ENCODE peak calls at places on chromosome 17, in eight cellular contexts. Q is pancreas, E is tibial nerve, H is H1, Z is GM23248, V is psoas muscle, A is transverse colon, U is testis. P is an unnamed sample. For H3K4me1 and H3K27me3, the result is how much of the 10 kb centered on the place peaks cover.

GRCh38 chr17:81866440-81867122 is 4.6 kb downstream of the ARHGDIA start:
- DNase-seq in H (no peak), Z (peak), U (no peak), A (no peak), V (no peak), E (no peak), Q (peak), P (no peak)

GRCh38 chr17:1241904-1242303 is 28.3 kb upstream of the BHLHA9 start:
- DNase-seq in U (no peak), Z (peak), E (peak), Q (no peak), V (peak), H (no peak), A (no peak), P (no peak)

GRCh38 chr17:27920569-27920968 is 27.4 kb upstream of the LYRM9 start:
- DNase-seq in E (no peak), Q (no peak), U (peak), V (no peak), Z (no peak), H (no peak), A (no peak), P (peak)

GRCh38 chr17:27082775-27083154 is 211.1 kb upstream of the WSB1 start:
- DNase-seq in E (no peak), Z (no peak), Q (no peak), V (no peak), A (no peak), H (no peak), U (no peak), P (no peak)

GRCh38 chr17:77462101-77462500 is 321.3 kb downstream of the SEC14L1 start:
- DNase-seq in H (no peak), V (no peak), A (peak), Z (no peak), Q (no peak), E (no peak), U (no peak), P (no peak)

GRCh38 chr17:2416010-2416734 is 15.3 kb upstream of the MNT start:
- DNase-seq in H (peak), U (peak), Z (peak), E (peak), A (peak), V (peak), Q (peak), P (peak)

GRCh38 chr17:75869282-75870141 is 8.9 kb downstream of the TRIM47 start:
- DNase-seq in H (no peak), V (peak), U (peak), Q (no peak), Z (peak), A (peak), E (peak), P (no peak)

GRCh38 chr17:39757931-39758873 is 20.5 kb downstream of the GRB7 start:
- DNase-seq in Q (no peak), U (no peak), Z (peak), A (peak), E (no peak), V (no peak), H (no peak), P (no peak)

GRCh38 chr17:34314279-34314678 is 5.0 kb upstream of the CCL8 start:
- DNase-seq in Z (peak), V (no peak), Q (no peak), H (no peak), A (no peak), U (no peak), E (peak), P (no peak)

GRCh38 chr17:41421116-41421515 is 3.3 kb downstream of the KRT37 start:
- DNase-seq in H (no peak), V (no peak), Z (peak), U (peak), E (peak), A (no peak), Q (no peak), P (no peak)

GRCh38 chr17:47844814-47845453 is 3.9 kb upstream of the SCRN2 start:
- DNase-seq in V (no peak), Z (peak), A (no peak), Q (no peak), E (no peak), U (no peak), H (no peak), P (no peak)

GRCh38 chr17:917391-917811 is 62.2 kb downstream of the NXN start:
- DNase-seq in V (no peak), Q (peak), Z (peak), A (no peak), U (no peak), E (no peak), H (no peak), P (no peak)

GRCh38 chr17:66849851-66850580 is 15.1 kb downstream of the CACNG5 start:
- DNase-seq in U (no peak), Z (no peak), Q (no peak), H (no peak), A (no peak), V (no peak), E (no peak), P (peak)

GRCh38 chr17:732788-733720 is 658 bp downstream of the TLCD3A start:
- DNase-seq in A (peak), E (no peak), H (peak), V (peak), U (no peak), Q (peak), Z (peak), P (peak)

GRCh38 chr17:43545383-43545632 is 832 bp downstream of the ETV4 start:
- DNase-seq in Z (peak), U (no peak), A (peak), Q (no peak), H (peak), E (no peak), V (peak), P (peak)

GRCh38 chr17:34252138-34252889 is 2.8 kb upstream of the CCL2 start:
- DNase-seq in U (peak), Q (peak), E (peak), Z (peak), V (peak), A (peak), H (no peak), P (peak)

GRCh38 chr17:77572851-77573250 is 385.7 kb upstream of the TNRC6C start:
- DNase-seq in Q (no peak), U (no peak), E (no peak), Z (no peak), V (no peak), H (no peak), A (no peak), P (no peak)

GRCh38 chr17:40695874-40696472 is 7.6 kb downstream of the KRT24 start:
- DNase-seq in V (no peak), Z (no peak), H (no peak), U (no peak), Q (no peak), E (no peak), A (no peak), P (no peak)

GRCh38 chr17:66411498-66411897 is 109.1 kb downstream of the PRKCA start:
- DNase-seq in U (no peak), H (no peak), E (no peak), A (no peak), V (no peak), Q (no peak), Z (no peak), P (no peak)

GRCh38 chr17:32490101-32490482 is 3.3 kb downstream of the CDK5R1 start:
- DNase-seq in E (no peak), V (no peak), A (no peak), U (no peak), Z (no peak), H (no peak), Q (peak), P (no peak)

GRCh38 chr17:81939881-81940385 is 2.8 kb upstream of the PYCR1 start:
- DNase-seq in Q (peak), H (no peak), Z (peak), A (no peak), V (peak), E (no peak), U (peak), P (no peak)

GRCh38 chr17:46782250-46782953 is 36.1 kb downstream of the WNT3 start:
- DNase-seq in V (no peak), A (peak), Z (peak), U (no peak), Q (no peak), E (no peak), H (peak), P (peak)

GRCh38 chr17:50318551-50319310 is 27.2 kb upstream of the XYLT2 start:
- DNase-seq in Z (no peak), U (no peak), A (no peak), V (no peak), H (no peak), E (no peak), Q (no peak), P (no peak)

GRCh38 chr17:77802333-77802615 is 156.2 kb upstream of the TNRC6C start:
- DNase-seq in A (no peak), V (no peak), Z (no peak), Q (no peak), E (no peak), H (no peak), U (no peak), P (no peak)

GRCh38 chr17:2724783-2725164 is 13.2 kb upstream of the CLUH start:
- DNase-seq in H (peak), Q (peak), Z (peak), E (no peak), A (peak), U (peak), V (peak), P (peak)

GRCh38 chr17:75720656-75721462 is at the start of gene ITGB4:
- DNase-seq in H (peak), U (no peak), Z (peak), A (peak), Q (peak), E (no peak), V (no peak), P (no peak)

GRCh38 chr17:76314392-76315227 is 6.5 kb upstream of the QRICH2 start:
- DNase-seq in U (no peak), V (no peak), A (no peak), Z (no peak), Q (no peak), E (no peak), H (no peak), P (no peak)

GRCh38 chr17:40598928-40599627 is 33.8 kb upstream of the CCR7 start:
- DNase-seq in Z (no peak), V (no peak), Q (no peak), E (peak), A (peak), H (no peak), U (no peak), P (no peak)

GRCh38 chr17:59129814-59130213 is 23.1 kb upstream of the TRIM37 start:
- DNase-seq in A (no peak), Z (no peak), H (no peak), E (no peak), Q (no peak), V (no peak), U (no peak), P (no peak)

GRCh38 chr17:40139566-40140058 is 725 bp upstream of the CASC3 start:
- DNase-seq in Z (peak), U (no peak), H (no peak), E (no peak), V (no peak), A (peak), Q (no peak), P (peak)

GRCh38 chr17:61387011-61387410 is 12.6 kb upstream of the TBX2 start:
- DNase-seq in Z (no peak), E (no peak), H (no peak), A (no peak), U (no peak), V (no peak), Q (no peak), P (no peak)

GRCh38 chr17:76734080-76734840 is 2.9 kb downstream of the SRSF2 start:
- DNase-seq in Q (no peak), Z (peak), H (no peak), E (no peak), U (no peak), A (no peak), V (no peak), P (no peak)

GRCh38 chr17:60110586-60110985 is 31.9 kb upstream of the HEATR6 start:
- DNase-seq in Q (no peak), E (no peak), U (no peak), V (no peak), H (no peak), A (no peak), Z (no peak), P (no peak)

GRCh38 chr17:58525239-58525638 is 10.8 kb upstream of the MTMR4 start:
- DNase-seq in H (no peak), A (peak), Q (no peak), Z (peak), E (peak), V (peak), U (no peak), P (no peak)

DNA sequence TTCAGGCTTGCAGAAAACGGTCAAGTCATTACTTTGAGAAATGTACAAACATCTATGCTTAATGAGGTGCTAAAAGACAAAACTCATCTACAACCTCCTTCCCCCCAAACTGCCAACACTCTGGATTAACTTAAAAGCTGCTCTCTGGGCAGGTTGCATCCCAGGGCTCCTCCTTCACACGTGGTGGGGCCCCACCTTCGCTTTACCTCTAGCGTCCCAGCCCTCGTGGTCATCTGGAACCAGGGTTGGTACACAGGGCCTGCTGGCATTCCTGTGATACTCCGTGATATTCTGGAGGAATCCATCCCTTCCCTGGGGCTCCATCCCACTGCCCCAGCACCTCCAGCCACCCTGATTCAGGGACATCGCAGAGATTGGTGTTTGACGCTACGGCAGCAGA is 4.8 kb downstream of the METRNL start:
- DNase-seq in Q (no peak), Z (no peak), A (no peak), V (no peak), U (no peak), E (no peak), H (no peak), P (no peak)
- H3K4me1 ChIP-seq in Q (under half), Z (half or more), A (half or more), V (under half), U (under half), E (under half), H (under half), P (under half)

DNA sequence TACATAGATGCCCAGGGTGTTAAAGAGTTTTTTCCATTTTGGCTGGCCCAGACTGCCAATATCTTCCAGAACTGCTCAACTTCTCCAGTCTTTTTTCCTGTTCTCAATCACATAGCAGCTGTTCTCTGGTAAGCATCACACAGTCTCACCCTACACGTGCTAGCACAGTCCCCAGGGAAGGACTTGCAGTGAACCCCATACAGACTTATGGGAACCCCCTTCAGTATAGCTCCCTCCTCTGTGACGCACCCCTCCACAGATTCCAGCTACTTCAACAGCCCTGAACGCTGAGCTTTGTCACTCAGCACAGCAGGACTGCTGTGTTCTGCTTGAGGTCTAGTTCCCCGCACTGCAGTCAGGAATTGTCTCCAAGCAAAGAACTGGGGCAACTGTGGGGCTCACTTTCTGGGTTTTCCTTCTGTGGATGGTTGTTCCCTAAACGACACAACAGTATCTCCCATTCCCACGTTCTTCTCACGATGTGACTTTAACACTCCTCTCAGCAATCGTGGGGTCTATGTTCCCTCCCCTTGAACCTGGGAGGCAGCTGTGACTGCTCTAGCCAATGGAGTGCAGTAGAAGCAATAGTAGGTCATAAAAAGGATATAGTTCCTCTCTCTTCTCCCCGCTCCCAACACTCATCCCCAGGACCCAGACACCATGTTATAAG is 3.6 kb downstream of the MMP28 start:
- DNase-seq in E (no peak), V (no peak), Q (no peak), H (no peak), U (no peak), Z (no peak), A (no peak), P (peak)
- H3K27me3 ChIP-seq in E (under half), V (under half), Q (under half), H (under half), U (under half), Z (under half), A (under half), P (under half)

GRCh38 chr17:15270628-15271381 is 5.7 kb upstream of the PMP22 start:
- DNase-seq in A (no peak), Q (no peak), Z (no peak), U (no peak), E (no peak), V (peak), H (no peak), P (no peak)

GRCh38 chr17:15273141-15273793 is 8.1 kb upstream of the PMP22 start:
- DNase-seq in Q (no peak), Z (peak), A (no peak), V (no peak), H (no peak), U (no peak), E (peak), P (no peak)

GRCh38 chr17:15269690-15270089 is 4.6 kb upstream of the PMP22 start:
- DNase-seq in V (no peak), U (no peak), H (no peak), E (no peak), Q (no peak), Z (no peak), A (no peak), P (no peak)

GRCh38 chr17:15271731-15272130 is 6.6 kb upstream of the PMP22 start:
- DNase-seq in Q (no peak), H (no peak), V (no peak), U (no peak), E (no peak), Z (peak), A (no peak), P (no peak)

GRCh38 chr17:15274017-15274416 is 8.9 kb upstream of the PMP22 start:
- DNase-seq in E (no peak), Q (no peak), Z (no peak), A (no peak), U (no peak), H (no peak), V (no peak), P (no peak)
- H3K4me1 ChIP-seq in E (under half), Q (under half), Z (under half), A (under half), U (under half), H (under half), V (under half), P (under half)

DNA sequence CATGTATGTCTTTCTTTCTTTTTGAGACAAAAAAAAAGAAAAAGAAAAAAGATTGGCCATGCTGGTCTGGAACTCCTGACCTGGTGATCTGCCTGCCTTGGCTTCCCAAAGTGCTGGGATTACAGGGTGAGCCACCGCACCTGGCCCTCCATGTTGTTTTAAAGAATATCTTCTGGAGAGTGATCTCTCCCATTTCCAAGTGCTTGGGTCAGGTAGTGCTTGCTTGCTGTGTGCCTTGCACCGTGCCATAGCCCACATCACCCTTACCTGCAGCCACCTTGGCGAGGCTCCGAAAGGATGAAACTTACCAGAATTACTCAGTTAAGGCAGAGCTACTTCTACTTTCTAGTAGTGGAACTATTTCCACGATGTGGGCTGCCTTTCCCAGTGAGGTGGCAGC is 19.0 kb upstream of the KDM6B start:
- DNase-seq in E (no peak), A (no peak), U (no peak), V (no peak), H (no peak), Z (no peak), Q (no peak), P (no peak)
- H3K27me3 ChIP-seq in E (under half), A (under half), U (under half), V (under half), H (under half), Z (under half), Q (under half), P (under half)

DNA sequence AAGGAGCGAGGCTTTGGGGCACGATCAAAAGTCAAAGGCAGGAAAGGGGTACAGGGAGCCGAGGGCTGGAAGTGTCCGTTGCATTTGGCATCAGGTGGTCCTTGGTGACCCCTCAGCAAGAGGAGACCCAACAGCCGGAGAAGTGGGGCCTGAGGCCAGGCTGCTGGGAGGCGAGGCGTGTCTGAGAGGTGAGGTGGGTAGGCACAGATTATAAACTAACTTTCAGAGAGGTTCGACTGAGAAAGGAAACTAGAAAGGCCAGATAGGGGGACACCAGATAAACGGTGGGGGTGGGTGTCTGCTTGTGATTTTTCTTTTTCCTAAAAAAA is 3.6 kb downstream of the PECAM1 start:
- DNase-seq in E (no peak), V (no peak), U (no peak), Q (no peak), A (no peak), H (no peak), Z (no peak), P (no peak)
- H3K4me1 ChIP-seq in E (under half), V (under half), U (under half), Q (under half), A (under half), H (under half), Z (under half), P (under half)

GRCh38 chr17:79699386-79700036 is 31.2 kb upstream of the ENPP7 start:
- DNase-seq in V (no peak), Z (no peak), H (no peak), E (no peak), Q (no peak), A (no peak), U (no peak), P (no peak)

GRCh38 chr17:79702550-79703236 is 28.1 kb upstream of the ENPP7 start:
- DNase-seq in H (no peak), U (no peak), V (no peak), E (no peak), Z (no peak), Q (no peak), A (no peak), P (no peak)

GRCh38 chr17:79700574-79700973 is 30.2 kb upstream of the ENPP7 start:
- DNase-seq in U (no peak), A (no peak), V (no peak), E (no peak), H (no peak), Q (no peak), Z (no peak), P (no peak)

GRCh38 chr17:79704691-79705090 is 26.1 kb upstream of the ENPP7 start:
- DNase-seq in Q (no peak), V (no peak), E (no peak), U (no peak), Z (no peak), H (no peak), A (no peak), P (no peak)

DNA sequence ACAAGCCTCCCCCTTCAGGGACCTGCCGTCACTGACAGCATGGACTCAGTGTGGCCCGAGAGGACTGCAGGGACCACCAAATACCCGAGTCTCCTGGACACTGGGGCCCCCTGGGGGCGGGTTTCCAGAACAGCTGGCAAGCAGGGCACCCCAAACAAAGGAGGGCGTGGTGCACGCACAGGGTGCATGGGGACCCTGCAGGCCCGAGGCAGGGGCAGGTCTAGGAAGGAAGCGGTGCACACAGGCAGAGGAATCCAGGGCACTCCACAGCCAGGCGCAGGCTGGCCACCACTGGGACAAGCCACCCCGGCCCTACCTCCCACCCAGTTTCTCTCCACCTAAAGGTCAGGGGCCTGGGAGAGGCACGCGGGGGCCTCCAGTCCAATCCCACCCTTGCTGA is 28.7 kb upstream of the ENPP7 start:
- DNase-seq in Z (no peak), U (no peak), H (no peak), V (no peak), E (no peak), A (no peak), Q (no peak), P (no peak)
- H3K27me3 ChIP-seq in Z (under half), U (under half), H (under half), V (half or more), E (half or more), A (under half), Q (under half), P (under half)